ENCODE peak calls at places on chromosomes 7 and 10, in seven cellular contexts. V is GM23248, Y is HCT116, G is H1, C is HepG2, T is PC-9, U is neural progenitor cell. N is an unnamed sample.

GRCh38 chr10:13346280-13346819 is 1.7 kb downstream of the SEPHS1 start:
- DNase-seq in V (peak), T (no peak), Y (no peak), G (no peak), U (peak), C (no peak), N (no peak)

GRCh38 chr10:4519691-4520402 is 306.2 kb upstream of the AKR1E2 start:
- DNase-seq in C (no peak), U (no peak), Y (no peak), G (no peak), T (no peak), V (peak), N (no peak)

GRCh38 chr7:73560035-73560835 is 2.7 kb upstream of the BCL7B start:
- DNase-seq in Y (no peak), U (no peak), C (peak), T (no peak), V (peak), G (no peak), N (no peak)

GRCh38 chr7:69751026-69751425 is 152.8 kb downstream of the AUTS2 start:
- DNase-seq in U (no peak), V (no peak), C (no peak), T (no peak), Y (no peak), G (no peak), N (no peak)

GRCh38 chr7:28180364-28181147 is at the start of gene JAZF1:
- DNase-seq in V (peak), Y (no peak), U (peak), C (no peak), T (peak), G (peak), N (peak)

GRCh38 chr10:15703167-15703880 is 16.4 kb downstream of the ITGA8 start:
- DNase-seq in G (no peak), T (no peak), Y (no peak), C (no peak), V (peak), U (no peak), N (no peak)

GRCh38 chr10:32207544-32207943 is 139.4 kb downstream of the EPC1 start:
- DNase-seq in T (peak), C (peak), U (peak), Y (peak), V (peak), G (peak), N (peak)

GRCh38 chr7:34296663-34297062 is 361.4 kb upstream of the NPSR1 start:
- DNase-seq in T (no peak), G (no peak), Y (no peak), C (no peak), V (peak), U (no peak), N (no peak)

GRCh38 chr10:52729259-52730104 is 43.1 kb downstream of the MBL2 start:
- DNase-seq in Y (peak), T (no peak), U (peak), V (peak), G (no peak), C (peak), N (no peak)

GRCh38 chr10:3486346-3487065 is 298.5 kb downstream of the KLF6 start:
- DNase-seq in C (peak), T (peak), U (peak), G (peak), V (peak), Y (peak), N (no peak)

GRCh38 chr7:152419473-152420429 is 16.1 kb downstream of the KMT2C start:
- DNase-seq in Y (no peak), V (no peak), C (no peak), T (no peak), U (no peak), G (no peak), N (no peak)

GRCh38 chr10:80454526-80455460 is 683 bp downstream of the TSPAN14 start:
- DNase-seq in T (no peak), Y (no peak), U (peak), C (no peak), G (peak), V (peak), N (peak)

GRCh38 chr10:117736655-117737054 is 194.1 kb downstream of the EMX2 start:
- DNase-seq in C (peak), G (no peak), T (no peak), U (no peak), V (peak), Y (peak), N (no peak)

GRCh38 chr10:117740088-117740487 is 197.5 kb downstream of the EMX2 start:
- DNase-seq in U (no peak), V (peak), G (no peak), Y (no peak), T (no peak), C (no peak), N (no peak)

GRCh38 chr10:117740696-117741222 is 198.2 kb downstream of the EMX2 start:
- DNase-seq in C (no peak), G (no peak), U (peak), T (no peak), Y (no peak), V (no peak), N (no peak)

GRCh38 chr10:117729156-117729555 is 186.6 kb downstream of the EMX2 start:
- DNase-seq in V (no peak), T (no peak), C (no peak), G (no peak), U (no peak), Y (no peak), N (no peak)

DNA sequence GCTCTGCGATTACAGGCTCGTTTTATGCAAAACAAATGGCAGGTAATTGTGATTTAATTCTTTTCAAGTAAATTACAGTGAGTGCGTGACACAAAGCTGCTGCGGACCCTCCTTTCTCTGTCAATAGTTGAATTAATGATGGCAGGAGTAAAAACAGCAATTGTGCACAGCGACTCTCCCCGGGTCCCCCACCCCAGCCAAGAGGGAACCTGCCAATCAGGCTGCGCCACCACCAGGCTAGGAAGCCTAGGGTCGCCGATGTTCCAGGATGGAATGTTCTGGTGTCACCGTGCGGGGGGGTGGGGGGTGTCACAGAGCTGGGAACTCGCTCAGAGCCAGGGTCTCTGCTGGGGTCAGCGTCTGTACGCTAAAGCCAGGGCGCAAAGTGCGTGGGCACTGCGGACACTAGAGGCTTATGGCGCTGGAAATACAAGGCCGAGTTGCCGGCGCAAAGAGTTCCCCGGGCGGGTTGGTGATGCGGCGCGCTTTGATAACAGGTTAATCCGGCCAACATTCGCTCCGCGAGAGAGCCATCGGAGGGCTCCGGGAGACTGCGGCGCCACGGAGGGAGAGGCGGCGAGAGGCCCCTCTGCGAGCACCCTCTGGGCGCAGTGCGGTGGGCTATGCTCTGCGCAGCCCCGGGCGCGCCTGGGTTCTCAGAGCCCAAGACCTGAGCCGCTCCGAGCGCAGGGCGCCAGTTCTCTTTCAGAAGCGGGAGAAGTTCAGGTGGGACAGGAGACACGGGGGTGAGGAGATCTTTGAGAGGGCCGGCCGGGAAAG is 192.3 kb downstream of the EMX2 start:
- DNase-seq in V (no peak), Y (no peak), G (peak), U (peak), T (no peak), C (no peak), N (no peak)
- TF ChIP-seq EZH2 in V (no peak), Y (no peak), G (peak), U (peak), T (no peak), C (no peak), N (no peak)

GRCh38 chr10:93566435-93567276 is at the start of gene FFAR4:
- DNase-seq in V (peak), C (no peak), G (peak), Y (no peak), T (peak), U (peak), N (no peak)
- H3K4me3 ChIP-seq in V (no peak), C (peak), G (peak), Y (no peak), T (peak), U (peak), N (no peak)

GRCh38 chr10:86292462-86293322 is 73.9 kb downstream of the GRID1 start:
- DNase-seq in V (no peak), G (peak), U (no peak), T (no peak), Y (no peak), C (no peak), N (no peak)
- H2AFZ ChIP-seq in V (no peak), G (no peak), U (peak), T (no peak), Y (no peak), C (no peak), N (no peak)

DNA sequence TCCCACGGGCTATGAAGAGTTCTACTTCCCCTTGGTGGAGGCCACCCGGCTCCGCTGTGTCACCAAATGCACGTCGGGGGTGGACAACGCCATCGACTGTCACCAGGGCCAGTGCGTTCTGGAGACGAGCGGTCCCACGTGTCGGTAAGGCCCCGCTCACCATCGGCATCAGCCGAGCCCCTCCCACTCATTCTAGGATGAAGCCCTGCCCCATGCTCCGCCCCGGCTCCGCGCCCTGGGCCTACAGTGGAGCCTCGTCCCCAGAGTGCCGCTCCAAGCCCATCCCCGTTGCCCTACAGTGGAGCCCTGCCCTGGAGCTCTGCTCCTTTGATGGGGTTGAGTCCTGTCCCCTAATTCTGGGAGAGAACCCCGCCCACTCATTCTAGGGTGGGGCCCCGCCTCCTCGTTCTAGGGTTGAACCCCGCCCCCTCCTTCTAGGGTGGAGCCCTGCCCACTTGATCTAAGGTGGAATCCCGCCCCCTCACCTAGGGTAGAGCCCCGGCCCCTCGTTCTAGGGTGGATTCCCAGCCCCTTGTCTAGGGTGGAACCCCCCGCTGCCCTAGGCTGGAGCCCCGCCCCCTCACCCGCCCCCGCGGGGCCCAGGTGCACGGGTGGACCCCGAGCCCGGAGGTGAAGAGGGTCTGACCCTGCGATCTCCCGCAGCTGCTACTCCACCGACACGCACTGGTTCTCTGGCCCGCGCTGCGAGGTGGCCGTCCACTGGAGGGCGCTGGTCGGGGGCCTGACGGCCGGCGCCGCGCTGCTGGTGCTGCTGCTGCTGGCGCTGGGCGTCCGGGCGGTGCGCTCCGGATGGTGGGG is 3.4 kb upstream of the MUC12 start:
- DNase-seq in G (peak), V (peak), C (peak), U (peak), T (peak), Y (peak), N (no peak)
- TF ChIP-seq EZH2 in G (no peak), V (peak), C (no peak), U (no peak), T (no peak), Y (no peak), N (no peak)